ENCODE peak calls at places on chromosomes 2 and 18, in nine cellular contexts. G is lower lobe of right lung; S is breast epithelium; V is fibroblast of the aortic adventitia; R is astrocyte of the spinal cord; Z is CD8-positive, alpha-beta T cell; P is DND-41; C is CD8-positive, alpha-beta memory T cell; K is colonic mucosa. A is an unnamed sample.
A peak's percentile ranks its signal among the peaks of the same experiment; 100 is the strongest.

GRCh38 chr2:105865222-105865913 is 120.7 kb downstream of the NCK2 start:
- DNase-seq in R (peak; percentile 17), P (no peak), S (no peak), Z (no peak), C (no peak), V (no peak), G (no peak), K (no peak), A (peak; percentile 15)

GRCh38 chr2:71336802-71337201 is 5.2 kb downstream of the ZNF638 start:
- DNase-seq in P (no peak), R (no peak), Z (no peak), K (no peak), G (no peak), C (no peak), S (no peak), V (peak; percentile 88), A (peak; percentile 42)

GRCh38 chr2:65421432-65421748 is 11.0 kb downstream of the SPRED2 start:
- DNase-seq in P (no peak), S (no peak), R (no peak), C (no peak), V (peak; percentile 23), G (no peak), Z (no peak), K (no peak), A (no peak)

GRCh38 chr2:70553584-70554337 is at the start of gene TGFA:
- DNase-seq in G (peak; percentile 93), S (peak; percentile 87), P (peak; percentile 72), K (peak; percentile 86), Z (peak; percentile 82), R (peak; percentile 10), C (peak; percentile 66), V (no peak), A (peak; percentile 31)

GRCh38 chr2:55163258-55163657 is 68.8 kb downstream of the CLHC1 start:
- DNase-seq in G (no peak), R (peak; percentile 57), Z (no peak), V (peak; percentile 73), K (no peak), P (no peak), S (no peak), C (no peak), A (peak; percentile 68)

GRCh38 chr18:48547456-48548403 is 8.9 kb downstream of the CTIF start:
- DNase-seq in R (peak; percentile 77), V (peak; percentile 77), S (peak; percentile 80), C (no peak), G (no peak), P (no peak), K (no peak), Z (peak; percentile 1), A (peak; percentile 65)

GRCh38 chr2:217162533-217162932 is 302.7 kb upstream of the TNP1 start:
- DNase-seq in G (no peak), P (peak; percentile 52), C (no peak), R (peak; percentile 97), Z (no peak), S (peak; percentile 25), V (no peak), K (no peak), A (peak; percentile 71)

GRCh38 chr2:68294913-68295312 is 24.8 kb downstream of the CNRIP1 start:
- DNase-seq in R (no peak), P (no peak), C (no peak), G (no peak), V (no peak), Z (no peak), K (no peak), S (no peak), A (no peak)

GRCh38 chr2:177816740-177817139 is 255.8 kb downstream of the PDE11A start:
- DNase-seq in S (no peak), G (no peak), R (no peak), K (no peak), C (no peak), V (no peak), P (no peak), Z (no peak), A (no peak)

GRCh38 chr2:64210816-64211215 is 66.6 kb upstream of the PELI1 start:
- DNase-seq in V (no peak), G (no peak), C (no peak), Z (no peak), R (no peak), K (peak; percentile 66), P (no peak), S (no peak), A (no peak)

GRCh38 chr2:121777699-121778058 is 22.2 kb downstream of the TSN start:
- DNase-seq in K (no peak), P (no peak), S (no peak), Z (no peak), R (peak; percentile 50), V (peak; percentile 77), C (no peak), G (no peak), A (peak; percentile 71)

GRCh38 chr2:160666019-160666676 is 172.5 kb upstream of the RBMS1 start:
- DNase-seq in K (no peak), V (peak; percentile 98), C (no peak), R (peak; percentile 99), G (no peak), S (no peak), Z (no peak), P (no peak), A (peak; percentile 99)

GRCh38 chr18:555705-556402 is 24.3 kb upstream of the CETN1 start:
- DNase-seq in G (no peak), R (no peak), V (no peak), C (no peak), Z (no peak), K (no peak), S (no peak), P (no peak), A (no peak)

GRCh38 chr2:12982149-12982584 is 265.4 kb downstream of the TRIB2 start:
- DNase-seq in C (no peak), K (no peak), V (peak; percentile 50), P (no peak), R (peak; percentile 29), S (no peak), G (no peak), Z (no peak), A (peak; percentile 36)

GRCh38 chr2:241038374-241039180 is 40.2 kb downstream of the SNED1 start:
- DNase-seq in S (peak; percentile 15), Z (no peak), V (no peak), C (no peak), R (no peak), K (no peak), P (no peak), G (no peak), A (no peak)

GRCh38 chr2:170428868-170429267 is 250.9 kb downstream of the MYO3B start:
- DNase-seq in S (no peak), Z (no peak), R (no peak), P (no peak), G (no peak), C (no peak), K (no peak), V (no peak), A (no peak)

GRCh38 chr2:26720322-26721166 is 28.0 kb downstream of the KCNK3 start:
- DNase-seq in S (peak; percentile 52), P (no peak), K (peak; percentile 73), V (peak; percentile 93), Z (no peak), C (no peak), G (peak; percentile 80), R (peak; percentile 74), A (peak; percentile 82)

GRCh38 chr18:54261894-54262293 is 7.4 kb upstream of the POLI start:
- DNase-seq in C (no peak), S (no peak), G (peak; percentile 76), P (no peak), V (no peak), R (no peak), K (no peak), Z (no peak), A (peak; percentile 25)

GRCh38 chr2:36371963-36372391 is 16.4 kb downstream of the CRIM1 start:
- DNase-seq in P (no peak), S (no peak), R (peak; percentile 78), G (no peak), C (no peak), K (no peak), Z (no peak), V (peak; percentile 96), A (peak; percentile 92)

GRCh38 chr2:138078153-138078552 is 113.9 kb downstream of the HNMT start:
- DNase-seq in R (no peak), V (no peak), G (no peak), K (no peak), Z (no peak), P (no peak), C (no peak), S (no peak), A (peak; percentile 36)

GRCh38 chr2:197308635-197309368 is 1.8 kb downstream of the ANKRD44 start:
- DNase-seq in S (no peak), V (peak; percentile 15), R (no peak), C (no peak), G (no peak), P (no peak), K (no peak), Z (no peak), A (no peak)
- H3K4me3 ChIP-seq in S (peak overlapping the region; percentile 71), V (no peak overlapping the region), R (no peak overlapping the region), C (peak overlapping the region; percentile 85), G (peak overlapping the region; percentile 76), P (peak overlapping the region; percentile 69), K (peak overlapping the region; percentile 59), Z (peak overlapping the region; percentile 71), A (no peak overlapping the region)

GRCh38 chr2:75606851-75607798 is 39.5 kb upstream of the MRPL19 start:
- DNase-seq in S (no peak), V (peak; percentile 55), G (no peak), Z (no peak), C (no peak), R (peak; percentile 93), K (no peak), P (no peak), A (peak; percentile 22)
- H3K4me3 ChIP-seq in S (no peak overlapping the region), V (no peak overlapping the region), G (no peak overlapping the region), Z (no peak overlapping the region), C (no peak overlapping the region), R (no peak overlapping the region), K (no peak overlapping the region), P (no peak overlapping the region), A (no peak overlapping the region)

DNA sequence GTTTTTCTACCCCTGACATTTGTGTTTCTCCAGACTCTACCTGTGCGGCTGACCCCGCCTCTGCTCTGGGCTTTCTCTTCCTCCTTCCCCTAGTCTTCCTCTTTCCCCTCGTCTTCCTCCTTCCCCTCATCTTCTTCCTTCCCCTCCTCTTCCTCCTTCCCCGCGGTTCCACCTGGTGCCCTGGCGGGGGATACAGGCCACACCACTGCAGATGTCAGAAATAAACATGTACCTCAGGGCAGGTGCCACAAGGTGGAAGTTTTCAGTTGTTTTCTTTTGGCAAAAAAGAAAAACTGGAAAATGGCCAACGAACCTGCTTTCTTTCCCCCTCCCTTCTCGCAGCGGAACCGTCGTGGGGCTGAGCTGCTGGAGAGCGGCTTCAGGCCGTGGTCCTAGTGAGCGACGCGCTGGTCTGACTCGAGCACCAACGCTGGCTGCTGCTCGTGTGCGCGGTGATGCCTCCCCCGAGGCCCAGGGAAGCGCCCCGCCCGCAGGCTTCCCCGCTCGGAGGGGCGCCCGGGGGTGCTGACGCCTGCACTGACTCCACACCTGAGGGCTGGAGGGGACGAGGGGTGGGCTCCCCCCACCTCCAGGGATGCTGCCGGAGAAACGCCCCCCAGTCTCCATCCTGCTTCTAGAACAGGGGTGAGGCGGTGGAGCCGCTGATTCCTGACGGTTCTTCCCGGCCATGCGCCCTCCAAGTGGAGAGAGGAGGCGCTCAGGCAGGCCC is 83.7 kb upstream of the ZNF516 start:
- DNase-seq in S (no peak), K (no peak), Z (peak; percentile 21), P (no peak), V (no peak), R (no peak), G (no peak), C (no peak), A (no peak)
- H3K4me3 ChIP-seq in S (no peak overlapping the region), K (no peak overlapping the region), Z (no peak overlapping the region), P (no peak overlapping the region), V (no peak overlapping the region), R (no peak overlapping the region), G (no peak overlapping the region), C (no peak overlapping the region), A (no peak overlapping the region)

GRCh38 chr2:201415149-201415548 is 36.1 kb downstream of the TRAK2 start:
- DNase-seq in S (no peak), V (no peak), Z (no peak), C (no peak), G (no peak), R (no peak), K (no peak), P (no peak), A (no peak)
- H3K4me3 ChIP-seq in S (no peak overlapping the region), V (no peak overlapping the region), Z (no peak overlapping the region), C (no peak overlapping the region), G (no peak overlapping the region), R (no peak overlapping the region), K (no peak overlapping the region), P (no peak overlapping the region), A (no peak overlapping the region)